ENCODE peak calls at places on chromosomes 12 and 14, in ten cellular contexts. One of them, this sample, is unnamed.

GRCh38 chr14:51020024-51020710 is 74.7 kb downstream of the TRIM9 start:
- DNase-seq in Ammon's horn: peak
- DNase-seq in A673: no peak
- DNase-seq in fibroblast of the conjunctiva: no peak
- DNase-seq in GM04504: peak
- DNase-seq in effector CD4-positive, alpha-beta T cell: no peak
- DNase-seq in AG20443: peak
- DNase-seq in body of pancreas: no peak
- DNase-seq in GM13977: no peak
- DNase-seq in A172: no peak
- DNase-seq in this sample: no peak

GRCh38 chr14:105503918-105504692 is 13.1 kb downstream of the TEDC1 start:
- DNase-seq in GM13977: no peak
- DNase-seq in effector CD4-positive, alpha-beta T cell: no peak
- DNase-seq in AG20443: no peak
- DNase-seq in fibroblast of the conjunctiva: no peak
- DNase-seq in Ammon's horn: no peak
- DNase-seq in GM04504: no peak
- DNase-seq in body of pancreas: no peak
- DNase-seq in A673: no peak
- DNase-seq in A172: no peak
- DNase-seq in this sample: no peak

GRCh38 chr14:100065161-100065871 is at the start of gene EVL:
- DNase-seq in effector CD4-positive, alpha-beta T cell: peak
- DNase-seq in fibroblast of the conjunctiva: no peak
- DNase-seq in body of pancreas: peak
- DNase-seq in GM13977: peak
- DNase-seq in A172: no peak
- DNase-seq in Ammon's horn: peak
- DNase-seq in GM04504: no peak
- DNase-seq in AG20443: no peak
- DNase-seq in A673: no peak
- DNase-seq in this sample: no peak

GRCh38 chr12:581746-582145 is 81.5 kb downstream of the NINJ2 start:
- DNase-seq in Ammon's horn: no peak
- DNase-seq in GM13977: no peak
- DNase-seq in AG20443: no peak
- DNase-seq in effector CD4-positive, alpha-beta T cell: no peak
- DNase-seq in A673: no peak
- DNase-seq in fibroblast of the conjunctiva: no peak
- DNase-seq in GM04504: no peak
- DNase-seq in A172: no peak
- DNase-seq in body of pancreas: no peak
- DNase-seq in this sample: no peak

GRCh38 chr12:75548879-75549278 is 37.5 kb upstream of the KRR1 start:
- DNase-seq in fibroblast of the conjunctiva: no peak
- DNase-seq in AG20443: no peak
- DNase-seq in A673: no peak
- DNase-seq in GM04504: no peak
- DNase-seq in effector CD4-positive, alpha-beta T cell: no peak
- DNase-seq in Ammon's horn: no peak
- DNase-seq in A172: no peak
- DNase-seq in body of pancreas: no peak
- DNase-seq in GM13977: no peak
- DNase-seq in this sample: no peak

GRCh38 chr14:50312734-50313054 is 570 bp downstream of the DMAC2L start:
- DNase-seq in effector CD4-positive, alpha-beta T cell: peak
- DNase-seq in GM13977: no peak
- DNase-seq in A673: no peak
- DNase-seq in body of pancreas: no peak
- DNase-seq in A172: peak
- DNase-seq in AG20443: no peak
- DNase-seq in fibroblast of the conjunctiva: no peak
- DNase-seq in GM04504: no peak
- DNase-seq in Ammon's horn: no peak
- DNase-seq in this sample: peak

GRCh38 chr12:50390284-50390683 is 6.1 kb downstream of the FAM186A start:
- DNase-seq in GM04504: peak
- DNase-seq in A172: peak
- DNase-seq in GM13977: no peak
- DNase-seq in A673: no peak
- DNase-seq in AG20443: peak
- DNase-seq in fibroblast of the conjunctiva: peak
- DNase-seq in body of pancreas: no peak
- DNase-seq in effector CD4-positive, alpha-beta T cell: no peak
- DNase-seq in Ammon's horn: no peak
- DNase-seq in this sample: no peak

GRCh38 chr12:14394317-14395058 is 29.0 kb downstream of the ATF7IP start:
- DNase-seq in A673: peak
- DNase-seq in AG20443: peak
- DNase-seq in effector CD4-positive, alpha-beta T cell: peak
- DNase-seq in fibroblast of the conjunctiva: peak
- DNase-seq in body of pancreas: peak
- DNase-seq in GM13977: peak
- DNase-seq in A172: peak
- DNase-seq in GM04504: no peak
- DNase-seq in Ammon's horn: peak
- DNase-seq in this sample: peak

GRCh38 chr14:102568115-102568614 is 24.3 kb upstream of the RCOR1 start:
- DNase-seq in A673: no peak
- DNase-seq in effector CD4-positive, alpha-beta T cell: peak
- DNase-seq in fibroblast of the conjunctiva: no peak
- DNase-seq in GM04504: no peak
- DNase-seq in body of pancreas: peak
- DNase-seq in Ammon's horn: no peak
- DNase-seq in AG20443: no peak
- DNase-seq in GM13977: no peak
- DNase-seq in A172: peak
- DNase-seq in this sample: no peak

GRCh38 chr12:25051583-25052190 is 102.8 kb upstream of the BCAT1 start:
- DNase-seq in AG20443: no peak
- DNase-seq in GM04504: no peak
- DNase-seq in A673: no peak
- DNase-seq in effector CD4-positive, alpha-beta T cell: peak
- DNase-seq in GM13977: peak
- DNase-seq in A172: no peak
- DNase-seq in Ammon's horn: no peak
- DNase-seq in fibroblast of the conjunctiva: no peak
- DNase-seq in body of pancreas: peak
- DNase-seq in this sample: no peak

GRCh38 chr14:20714593-20715250 is 26.2 kb downstream of the ANG start:
- DNase-seq in effector CD4-positive, alpha-beta T cell: no peak
- DNase-seq in AG20443: peak
- DNase-seq in fibroblast of the conjunctiva: peak
- DNase-seq in Ammon's horn: peak
- DNase-seq in GM04504: no peak
- DNase-seq in GM13977: no peak
- DNase-seq in A673: peak
- DNase-seq in body of pancreas: peak
- DNase-seq in A172: peak
- DNase-seq in this sample: no peak

GRCh38 chr12:48997719-48998496 is 1.3 kb downstream of the DDN start:
- DNase-seq in A172: no peak
- DNase-seq in AG20443: peak
- DNase-seq in fibroblast of the conjunctiva: no peak
- DNase-seq in body of pancreas: peak
- DNase-seq in A673: no peak
- DNase-seq in GM13977: peak
- DNase-seq in GM04504: no peak
- DNase-seq in effector CD4-positive, alpha-beta T cell: no peak
- DNase-seq in Ammon's horn: no peak
- DNase-seq in this sample: no peak

GRCh38 chr14:64091217-64091616 is 203.0 kb downstream of the ESR2 start:
- DNase-seq in A673: no peak
- DNase-seq in fibroblast of the conjunctiva: no peak
- DNase-seq in Ammon's horn: no peak
- DNase-seq in body of pancreas: no peak
- DNase-seq in effector CD4-positive, alpha-beta T cell: no peak
- DNase-seq in A172: no peak
- DNase-seq in GM13977: no peak
- DNase-seq in GM04504: no peak
- DNase-seq in AG20443: no peak
- DNase-seq in this sample: no peak

GRCh38 chr14:23061995-23062394 is 4.7 kb upstream of the CDH24 start:
- DNase-seq in AG20443: peak
- DNase-seq in Ammon's horn: no peak
- DNase-seq in GM04504: peak
- DNase-seq in fibroblast of the conjunctiva: peak
- DNase-seq in GM13977: no peak
- DNase-seq in body of pancreas: peak
- DNase-seq in A673: peak
- DNase-seq in effector CD4-positive, alpha-beta T cell: no peak
- DNase-seq in A172: peak
- DNase-seq in this sample: no peak

GRCh38 chr12:82730832-82731497 is 44.3 kb downstream of the TMTC2 start:
- DNase-seq in Ammon's horn: no peak
- DNase-seq in A172: no peak
- DNase-seq in AG20443: peak
- DNase-seq in effector CD4-positive, alpha-beta T cell: no peak
- DNase-seq in A673: peak
- DNase-seq in GM04504: no peak
- DNase-seq in body of pancreas: no peak
- DNase-seq in GM13977: no peak
- DNase-seq in fibroblast of the conjunctiva: peak
- DNase-seq in this sample: peak

GRCh38 chr14:84409435-84409834 is 1120.5 kb upstream of the FLRT2 start:
- DNase-seq in GM04504: no peak
- DNase-seq in A172: no peak
- DNase-seq in fibroblast of the conjunctiva: no peak
- DNase-seq in GM13977: no peak
- DNase-seq in Ammon's horn: no peak
- DNase-seq in A673: peak
- DNase-seq in body of pancreas: no peak
- DNase-seq in AG20443: no peak
- DNase-seq in effector CD4-positive, alpha-beta T cell: no peak
- DNase-seq in this sample: no peak

GRCh38 chr12:32301216-32301615 is 98.1 kb upstream of the FGD4 start:
- DNase-seq in Ammon's horn: no peak
- DNase-seq in GM13977: no peak
- DNase-seq in A673: no peak
- DNase-seq in body of pancreas: no peak
- DNase-seq in AG20443: no peak
- DNase-seq in effector CD4-positive, alpha-beta T cell: no peak
- DNase-seq in GM04504: no peak
- DNase-seq in fibroblast of the conjunctiva: no peak
- DNase-seq in A172: no peak
- DNase-seq in this sample: no peak

GRCh38 chr14:105532111-105532623 is 5.8 kb downstream of the TMEM121 start:
- DNase-seq in A673: no peak
- DNase-seq in body of pancreas: no peak
- DNase-seq in GM04504: no peak
- DNase-seq in Ammon's horn: no peak
- DNase-seq in GM13977: no peak
- DNase-seq in fibroblast of the conjunctiva: no peak
- DNase-seq in effector CD4-positive, alpha-beta T cell: no peak
- DNase-seq in AG20443: no peak
- DNase-seq in A172: no peak
- DNase-seq in this sample: no peak

GRCh38 chr12:117671734-117672133 is 297.1 kb downstream of the KSR2 start:
- DNase-seq in AG20443: peak
- DNase-seq in effector CD4-positive, alpha-beta T cell: no peak
- DNase-seq in A673: peak
- DNase-seq in body of pancreas: peak
- DNase-seq in GM04504: no peak
- DNase-seq in GM13977: peak
- DNase-seq in Ammon's horn: no peak
- DNase-seq in A172: peak
- DNase-seq in fibroblast of the conjunctiva: no peak
- DNase-seq in this sample: no peak

GRCh38 chr14:103372552-103373304 is 12.5 kb upstream of the MARK3 start:
- DNase-seq in Ammon's horn: no peak
- DNase-seq in A673: no peak
- DNase-seq in A172: peak
- DNase-seq in effector CD4-positive, alpha-beta T cell: no peak
- DNase-seq in GM13977: no peak
- DNase-seq in fibroblast of the conjunctiva: peak
- DNase-seq in AG20443: peak
- DNase-seq in GM04504: peak
- DNase-seq in body of pancreas: no peak
- DNase-seq in this sample: no peak

GRCh38 chr14:93946506-93947170 is 19.5 kb downstream of the FAM181A start:
- DNase-seq in A172: no peak
- DNase-seq in AG20443: no peak
- DNase-seq in fibroblast of the conjunctiva: no peak
- DNase-seq in GM04504: no peak
- DNase-seq in effector CD4-positive, alpha-beta T cell: no peak
- DNase-seq in A673: no peak
- DNase-seq in GM13977: no peak
- DNase-seq in Ammon's horn: no peak
- DNase-seq in body of pancreas: no peak
- DNase-seq in this sample: no peak

GRCh38 chr14:34498684-34499412 is 36.8 kb upstream of the SPTSSA start:
- DNase-seq in A673: peak
- DNase-seq in AG20443: no peak
- DNase-seq in A172: no peak
- DNase-seq in GM04504: no peak
- DNase-seq in effector CD4-positive, alpha-beta T cell: no peak
- DNase-seq in GM13977: peak
- DNase-seq in fibroblast of the conjunctiva: no peak
- DNase-seq in Ammon's horn: no peak
- DNase-seq in body of pancreas: peak
- DNase-seq in this sample: peak

GRCh38 chr12:46402861-46403731 is 30.5 kb upstream of the SLC38A2 start:
- DNase-seq in A172: no peak
- DNase-seq in GM04504: no peak
- DNase-seq in effector CD4-positive, alpha-beta T cell: no peak
- DNase-seq in Ammon's horn: no peak
- DNase-seq in fibroblast of the conjunctiva: no peak
- DNase-seq in GM13977: no peak
- DNase-seq in A673: no peak
- DNase-seq in body of pancreas: no peak
- DNase-seq in AG20443: no peak
- DNase-seq in this sample: no peak

GRCh38 chr14:58641509-58641908 is 3.7 kb downstream of the DACT1 start:
- DNase-seq in effector CD4-positive, alpha-beta T cell: no peak
- DNase-seq in A673: no peak
- DNase-seq in GM13977: no peak
- DNase-seq in AG20443: no peak
- DNase-seq in body of pancreas: no peak
- DNase-seq in GM04504: no peak
- DNase-seq in A172: no peak
- DNase-seq in fibroblast of the conjunctiva: no peak
- DNase-seq in Ammon's horn: no peak
- DNase-seq in this sample: no peak

GRCh38 chr14:93970589-93970966 is 5.8 kb downstream of the ASB2 start:
- DNase-seq in GM13977: no peak
- DNase-seq in GM04504: no peak
- DNase-seq in A172: no peak
- DNase-seq in AG20443: no peak
- DNase-seq in effector CD4-positive, alpha-beta T cell: peak
- DNase-seq in body of pancreas: peak
- DNase-seq in fibroblast of the conjunctiva: no peak
- DNase-seq in A673: peak
- DNase-seq in Ammon's horn: peak
- DNase-seq in this sample: no peak